ENCODE peak calls at places on chromosomes 13 and 19, in eight cellular contexts. Y is glutamatergic neuron; T is lower leg skin; W is A549; F is fibroblast of lung; A is CD8-positive, alpha-beta T cell; N is AG10803; O is AG09319. H is an unnamed sample.

GRCh38 chr19:12137541-12137940 is 2.6 kb downstream of the ZNF20 start:
- DNase-seq in O (no peak), N (no peak), W (no peak), Y (no peak), F (no peak), A (peak), T (no peak), H (no peak)

GRCh38 chr13:22114630-22115311 is 443.9 kb downstream of the FGF9 start:
- DNase-seq in Y (no peak), O (no peak), F (no peak), W (no peak), N (peak), A (peak), T (no peak), H (peak)

GRCh38 chr19:4831351-4832340 is at the start of gene TICAM1:
- DNase-seq in O (no peak), F (peak), N (peak), A (peak), T (peak), Y (no peak), W (peak), H (peak)

GRCh38 chr19:10912619-10913018 is 15.8 kb downstream of the YIPF2 start:
- DNase-seq in Y (no peak), N (no peak), T (no peak), A (no peak), O (no peak), W (no peak), F (no peak), H (no peak)

GRCh38 chr19:10289836-10290438 is at the start of gene ICAM5:
- DNase-seq in F (no peak), A (no peak), Y (peak), O (no peak), N (no peak), W (peak), T (no peak), H (peak)

GRCh38 chr13:110265682-110266430 is 41.1 kb downstream of the COL4A1 start:
- DNase-seq in Y (no peak), W (no peak), O (no peak), A (no peak), N (no peak), T (no peak), F (peak), H (no peak)

GRCh38 chr13:28077231-28077630 is 23.1 kb downstream of the FLT3 start:
- DNase-seq in F (no peak), A (no peak), T (no peak), W (no peak), O (no peak), Y (no peak), N (no peak), H (no peak)

GRCh38 chr13:30870049-30870884 is 35.8 kb upstream of the MEDAG start:
- DNase-seq in N (peak), F (peak), W (peak), A (no peak), Y (peak), T (peak), O (peak), H (peak)

GRCh38 chr13:40665754-40666057 is 735 bp downstream of the FOXO1 start:
- DNase-seq in O (no peak), W (no peak), F (peak), A (peak), N (peak), T (no peak), Y (peak), H (peak)

GRCh38 chr19:36528921-36529518 is 949 bp upstream of the ZNF260 start:
- DNase-seq in T (no peak), A (peak), Y (peak), F (no peak), W (no peak), O (no peak), N (no peak), H (peak)

GRCh38 chr19:50705422-50706019 is 14.1 kb downstream of the SHANK1 start:
- DNase-seq in W (peak), O (peak), A (peak), F (peak), Y (no peak), T (no peak), N (peak), H (peak)

GRCh38 chr13:113951246-113951999 is 22.5 kb downstream of the C13orf46 start:
- DNase-seq in A (peak), F (peak), T (peak), N (peak), W (peak), Y (peak), O (peak), H (peak)

GRCh38 chr19:1883784-1884183 is 1.5 kb downstream of the ABHD17A start:
- DNase-seq in F (no peak), N (no peak), O (no peak), T (no peak), A (no peak), W (no peak), Y (no peak), H (no peak)

GRCh38 chr13:21850013-21851006 is 179.4 kb downstream of the FGF9 start:
- DNase-seq in A (no peak), T (no peak), O (no peak), F (no peak), N (peak), Y (no peak), W (no peak), H (no peak)

GRCh38 chr19:662207-662961 is 630 bp downstream of the RNF126 start:
- DNase-seq in O (no peak), F (peak), W (peak), A (peak), N (peak), Y (no peak), T (no peak), H (peak)

GRCh38 chr19:38062959-38063786 is 156.2 kb downstream of the SIPA1L3 start:
- DNase-seq in F (peak), O (no peak), A (no peak), T (no peak), N (no peak), W (no peak), Y (peak), H (peak)

GRCh38 chr13:109779074-109779473 is 7.3 kb downstream of the IRS2 start:
- DNase-seq in Y (no peak), A (peak), F (peak), N (no peak), W (no peak), T (no peak), O (no peak), H (no peak)

GRCh38 chr19:35154535-35155406 is at the start of gene FXYD5:
- DNase-seq in O (peak), T (peak), A (peak), F (peak), Y (peak), W (peak), N (peak), H (peak)

DNA sequence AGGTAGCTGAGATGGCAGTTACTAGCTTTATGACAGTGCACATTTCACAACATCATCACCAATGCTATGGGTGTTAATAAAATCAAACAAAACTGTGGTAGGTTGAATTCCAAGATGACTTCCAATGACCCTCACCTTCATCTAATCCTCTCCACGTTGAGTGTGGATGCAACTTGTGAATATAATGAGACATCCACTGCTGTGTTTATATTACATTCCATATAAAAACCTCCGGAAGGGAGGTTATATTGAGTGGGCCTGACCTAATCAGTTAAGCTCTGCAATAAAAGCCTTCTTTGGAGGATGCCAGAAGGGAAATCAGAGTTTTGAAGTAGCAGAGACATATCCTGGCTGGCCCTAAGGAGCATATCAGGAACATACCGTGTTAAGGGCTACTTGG is 25.6 kb upstream of the CSNK1A1L start:
- DNase-seq in T (no peak), O (no peak), A (no peak), Y (no peak), W (no peak), F (no peak), N (no peak), H (no peak)
- TF ChIP-seq CTCF in T (no peak), O (no peak), A (no peak), Y (no peak), W (no peak), F (no peak), N (no peak), H (no peak)

GRCh38 chr19:49469828-49470614 is 4.0 kb upstream of the FLT3LG start:
- DNase-seq in T (no peak), W (peak), A (peak), F (no peak), Y (peak), O (no peak), N (no peak), H (no peak)
- TF ChIP-seq CTCF in T (no peak), W (peak), A (peak), F (no peak), Y (no peak), O (peak), N (peak), H (no peak)

GRCh38 chr19:3586124-3586626 is 897 bp downstream of the GIPC3 start:
- DNase-seq in O (no peak), W (no peak), Y (peak), T (no peak), N (no peak), F (no peak), A (peak), H (peak)
- TF ChIP-seq CTCF in O (peak), W (peak), Y (peak), T (no peak), N (peak), F (peak), A (peak), H (peak)

GRCh38 chr19:52991484-52991883 is 22.2 kb upstream of the ERVV-1 start:
- DNase-seq in N (peak), O (peak), T (no peak), F (peak), W (no peak), Y (no peak), A (no peak), H (no peak)

GRCh38 chr19:52995711-52996110 is 18.0 kb upstream of the ERVV-1 start:
- DNase-seq in F (no peak), O (no peak), A (no peak), T (no peak), W (no peak), Y (no peak), N (no peak), H (no peak)

GRCh38 chr19:52992109-52993004 is 21.4 kb upstream of the ERVV-1 start:
- DNase-seq in F (peak), O (no peak), A (no peak), T (no peak), W (no peak), Y (peak), N (no peak), H (peak)

GRCh38 chr19:52991021-52991420 is 22.7 kb upstream of the ERVV-1 start:
- DNase-seq in Y (no peak), A (no peak), N (no peak), F (no peak), W (no peak), O (no peak), T (no peak), H (no peak)

GRCh38 chr19:52993342-52994178 is 20.2 kb upstream of the ERVV-1 start:
- DNase-seq in A (peak), W (peak), F (peak), N (peak), T (peak), Y (peak), O (peak), H (peak)
- TF ChIP-seq CTCF in A (peak), W (no peak), F (peak), N (peak), T (no peak), Y (peak), O (peak), H (peak)

H was measured in nephron progenitor cell.